ENCODE peak calls at places on chromosomes 4 and X, in nine cellular contexts. P is PC-9, Q is H9, U is neural progenitor cell, W is fibroblast of lung, H is GM23248, S is hepatocyte, B is HCT116, D is Karpas-422. L is an unnamed sample.

GRCh38 chr4:10117424-10118354 is 1.1 kb upstream of the WDR1 start:
- DNase-seq in P (no peak), Q (no peak), U (peak), W (peak), H (peak), S (peak), B (no peak), D (peak), L (no peak)

GRCh38 chr4:54226399-54227260 is 2.5 kb upstream of the PDGFRA start:
- DNase-seq in P (no peak), Q (peak), U (peak), W (peak), H (peak), S (peak), B (no peak), D (no peak), L (peak)

GRCh38 chrX:14476169-14476568 is 53.2 kb upstream of the GLRA2 start:
- DNase-seq in P (no peak), Q (no peak), U (no peak), W (no peak), H (peak), S (peak), B (no peak), D (no peak), L (no peak)

GRCh38 chrX:19888419-19888879 is 1.0 kb upstream of the SH3KBP1 start:
- DNase-seq in P (peak), Q (no peak), U (peak), W (peak), H (peak), S (peak), B (peak), D (peak), L (peak)

GRCh38 chr4:118849867-118850812 is 14.2 kb upstream of the SEC24D start:
- DNase-seq in P (peak), Q (peak), U (no peak), W (no peak), H (peak), S (peak), B (no peak), D (peak), L (no peak)

GRCh38 chr4:75736862-75737261 is 12.5 kb downstream of the USO1 start:
- DNase-seq in P (no peak), Q (no peak), U (no peak), W (peak), H (peak), S (no peak), B (no peak), D (no peak), L (peak)

GRCh38 chrX:46628406-46629371 is 55.1 kb downstream of the CHST7 start:
- DNase-seq in P (no peak), Q (no peak), U (no peak), W (peak), H (peak), S (no peak), B (no peak), D (no peak), L (no peak)

GRCh38 chr4:15003441-15003890 is 1.2 kb downstream of the CPEB2 start:
- DNase-seq in P (peak), Q (peak), U (peak), W (peak), H (peak), S (peak), B (no peak), D (peak), L (peak)

GRCh38 chr4:78758105-78758504 is 18.0 kb upstream of the BMP2K start:
- DNase-seq in P (no peak), Q (no peak), U (no peak), W (no peak), H (no peak), S (no peak), B (no peak), D (no peak), L (no peak)

GRCh38 chr4:176949022-176949421 is 156.3 kb upstream of the VEGFC start:
- DNase-seq in P (no peak), Q (no peak), U (no peak), W (no peak), H (no peak), S (no peak), B (no peak), D (no peak), L (no peak)

GRCh38 chrX:19743386-19743785 is 144.0 kb downstream of the SH3KBP1 start:
- DNase-seq in P (no peak), Q (no peak), U (no peak), W (no peak), H (no peak), S (no peak), B (no peak), D (no peak), L (no peak)

GRCh38 chr4:85952982-85953650 is 406.7 kb downstream of the MAPK10 start:
- DNase-seq in P (no peak), Q (no peak), U (no peak), W (no peak), H (no peak), S (no peak), B (no peak), D (no peak), L (no peak)
- H2AFZ ChIP-seq in P (peak), Q (no peak), U (peak), W (no peak), H (no peak), S (no peak), B (peak), D (no peak), L (no peak)

DNA sequence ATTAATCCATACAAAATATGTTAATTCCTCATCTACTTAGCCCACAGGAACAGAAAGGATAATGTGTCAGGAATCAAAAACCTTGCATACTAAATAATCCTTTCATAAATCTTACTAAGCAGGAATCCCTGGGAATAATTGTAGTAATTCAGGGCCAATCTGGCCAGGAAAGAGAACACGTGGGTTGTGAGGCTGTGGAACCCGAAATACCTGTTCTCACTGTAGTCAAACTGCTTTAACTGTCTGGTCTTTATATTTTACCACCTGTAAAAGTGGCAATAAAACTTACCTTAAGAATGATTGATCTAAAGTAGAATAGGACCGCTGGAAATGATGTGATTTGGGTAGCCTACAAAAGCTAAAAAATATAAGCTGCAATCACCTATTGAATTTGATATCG is 1620.9 kb downstream of the STIM2 start:
- DNase-seq in P (peak), Q (no peak), U (no peak), W (no peak), H (no peak), S (peak), B (no peak), D (no peak), L (no peak)
- H3K4me2 ChIP-seq in P (no peak), Q (no peak), U (no peak), W (no peak), H (no peak), S (no peak), B (no peak), D (no peak), L (no peak)

GRCh38 chr4:2465032-2465431 is 3.9 kb upstream of the RNF4 start:
- DNase-seq in P (no peak), Q (no peak), U (no peak), W (no peak), H (no peak), S (no peak), B (no peak), D (no peak), L (peak)

GRCh38 chr4:2462218-2462991 is 6.5 kb upstream of the RNF4 start:
- DNase-seq in P (peak), Q (peak), U (peak), W (peak), H (peak), S (peak), B (peak), D (peak), L (peak)

GRCh38 chr4:2461246-2461960 is 7.5 kb upstream of the RNF4 start:
- DNase-seq in P (no peak), Q (no peak), U (no peak), W (no peak), H (no peak), S (no peak), B (no peak), D (no peak), L (peak)

GRCh38 chr4:2459589-2460349 is 9.1 kb upstream of the RNF4 start:
- DNase-seq in P (no peak), Q (no peak), U (no peak), W (no peak), H (no peak), S (no peak), B (no peak), D (no peak), L (peak)

DNA sequence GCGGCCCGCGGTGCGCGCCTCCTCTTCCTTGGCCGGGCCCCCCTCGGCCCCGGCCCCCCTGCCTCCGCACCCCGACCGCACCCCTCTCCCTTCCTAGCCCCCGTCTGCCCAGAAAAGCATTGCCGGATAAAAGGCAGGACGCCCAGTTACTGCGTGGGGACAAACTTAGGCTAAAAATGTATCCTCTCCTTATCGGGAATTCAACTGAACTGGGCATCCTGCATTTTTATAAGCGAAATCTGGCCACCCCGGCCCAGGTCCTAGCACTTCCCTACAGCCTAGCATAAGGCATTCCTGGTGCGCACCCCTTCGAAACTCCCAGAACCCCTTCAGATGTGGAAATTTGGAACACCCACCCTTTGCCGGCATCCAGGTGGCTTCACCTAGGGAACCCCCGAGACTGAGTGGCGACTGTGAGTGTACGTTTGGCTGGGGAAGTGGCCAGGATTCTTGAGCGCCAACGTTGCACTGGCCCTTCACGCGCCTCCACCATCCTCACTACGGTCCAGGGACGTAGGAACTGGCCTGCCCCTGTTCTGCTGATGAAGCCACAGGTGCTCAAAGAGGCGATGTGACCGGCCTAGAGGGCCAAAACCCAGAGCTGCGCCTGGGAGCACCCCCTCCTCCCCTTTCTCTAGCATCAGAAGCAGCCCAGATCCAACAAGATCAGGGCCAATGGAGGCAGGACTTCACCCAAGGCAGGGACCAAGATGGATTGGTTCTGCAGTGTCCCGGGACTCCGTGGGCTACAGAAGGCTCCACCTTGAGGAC is 5.7 kb upstream of the RNF4 start:
- DNase-seq in P (no peak), Q (peak), U (peak), W (no peak), H (peak), S (no peak), B (no peak), D (no peak), L (peak)
- H2AFZ ChIP-seq in P (no peak), Q (no peak), U (no peak), W (no peak), H (peak), S (peak), B (no peak), D (peak), L (no peak)

GRCh38 chrX:85244411-85245210 is 820 bp downstream of the ZNF711 start:
- DNase-seq in P (no peak), Q (no peak), U (peak), W (peak), H (peak), S (peak), B (no peak), D (peak), L (peak)
- H3K4me2 ChIP-seq in P (no peak), Q (peak), U (peak), W (peak), H (peak), S (peak), B (peak), D (peak), L (peak)

GRCh38 chr4:84964995-84965557 is 1.4 kb downstream of the WDFY3 start:
- DNase-seq in P (no peak), Q (no peak), U (no peak), W (no peak), H (peak), S (no peak), B (no peak), D (no peak), L (peak)
- H2AFZ ChIP-seq in P (peak), Q (no peak), U (peak), W (peak), H (peak), S (peak), B (no peak), D (no peak), L (peak)

GRCh38 chrX:38660395-38661179 is 99.2 kb downstream of the TSPAN7 start:
- DNase-seq in P (no peak), Q (no peak), U (no peak), W (no peak), H (no peak), S (no peak), B (no peak), D (no peak), L (no peak)
- H3K4me2 ChIP-seq in P (no peak), Q (no peak), U (no peak), W (no peak), H (no peak), S (no peak), B (no peak), D (no peak), L (no peak)

GRCh38 chr4:8547108-8547911 is 32.9 kb upstream of the GPR78 start:
- DNase-seq in P (peak), Q (peak), U (peak), W (peak), H (peak), S (no peak), B (peak), D (peak), L (peak)
- H2AFZ ChIP-seq in P (no peak), Q (no peak), U (no peak), W (no peak), H (peak), S (no peak), B (peak), D (no peak), L (no peak)

GRCh38 chr4:3802571-3803474 is 36.6 kb downstream of the ADRA2C start:
- DNase-seq in P (no peak), Q (no peak), U (no peak), W (no peak), H (no peak), S (no peak), B (no peak), D (no peak), L (no peak)
- H3K4me2 ChIP-seq in P (no peak), Q (no peak), U (peak), W (no peak), H (no peak), S (no peak), B (no peak), D (no peak), L (no peak)

L was measured in osteoblast.